ENCODE peak calls at places on chromosome 10, in five cellular contexts. U is EH, A is non-pigmented ciliary epithelial cell, O is EL, L is thyroid gland. E is an unnamed sample.

GRCh38 chr10:118958984-118959916 is 70.3 kb upstream of the NANOS1 start:
- DNase-seq in U (peak), A (no peak), L (peak), O (peak), E (peak)

GRCh38 chr10:124221356-124222297 is 128.2 kb upstream of the CHST15 start:
- DNase-seq in U (peak), L (no peak), O (peak), A (no peak), E (peak)

GRCh38 chr10:13528875-13529713 is at the start of gene BEND7:
- DNase-seq in O (peak), U (peak), A (no peak), L (peak), E (no peak)

GRCh38 chr10:101046332-101047238 is 15.2 kb upstream of the KAZALD1 start:
- DNase-seq in O (peak), A (no peak), L (no peak), U (peak), E (no peak)

GRCh38 chr10:13882112-13882711 is 295.4 kb downstream of the PRPF18 start:
- DNase-seq in A (peak), L (no peak), O (peak), U (peak), E (no peak)

GRCh38 chr10:7891634-7892033 is 73.3 kb downstream of the TAF3 start:
- DNase-seq in A (no peak), O (peak), U (peak), L (no peak), E (no peak)

GRCh38 chr10:34145751-34146150 is 669.3 kb downstream of the PARD3 start:
- DNase-seq in U (peak), O (peak), A (no peak), L (no peak), E (no peak)

GRCh38 chr10:62972103-62972502 is 155.9 kb upstream of the EGR2 start:
- DNase-seq in U (peak), O (no peak), L (no peak), A (no peak), E (no peak)

GRCh38 chr10:36109399-36110023 is 467.4 kb upstream of the FZD8 start:
- DNase-seq in L (no peak), U (no peak), A (no peak), O (no peak), E (no peak)

GRCh38 chr10:11521860-11522259 is 89.6 kb downstream of the USP6NL start:
- DNase-seq in A (no peak), L (no peak), U (peak), O (no peak), E (no peak)

GRCh38 chr10:88256013-88256680 is 327.0 kb downstream of the RNLS start:
- DNase-seq in O (no peak), A (no peak), U (peak), L (peak), E (no peak)

GRCh38 chr10:48655426-48656240 is 29.0 kb upstream of the WDFY4 start:
- DNase-seq in A (no peak), U (peak), O (peak), L (peak), E (no peak)

GRCh38 chr10:66627156-66627555 is 298.7 kb upstream of the LRRTM3 start:
- DNase-seq in A (no peak), O (peak), L (no peak), U (peak), E (no peak)

GRCh38 chr10:119421887-119422684 is 120.4 kb downstream of the RGS10 start:
- DNase-seq in L (no peak), A (no peak), U (peak), O (peak), E (no peak)

GRCh38 chr10:35453855-35454532 is 117.7 kb downstream of the CCNY start:
- DNase-seq in A (peak), L (no peak), U (peak), O (peak), E (no peak)

GRCh38 chr10:126380352-126381076 is 7.8 kb downstream of the ADAM12 start:
- DNase-seq in L (no peak), O (no peak), U (peak), A (no peak), E (no peak)

GRCh38 chr10:63431962-63432797 is 33.6 kb downstream of the JMJD1C start:
- DNase-seq in L (no peak), U (peak), O (peak), A (no peak), E (no peak)

GRCh38 chr10:79475877-79476276 is 30.5 kb upstream of the ZCCHC24 start:
- DNase-seq in O (no peak), U (no peak), L (no peak), A (no peak), E (no peak)

GRCh38 chr10:48648172-48648942 is 36.3 kb upstream of the WDFY4 start:
- DNase-seq in U (no peak), O (no peak), A (no peak), L (no peak), E (no peak)

GRCh38 chr10:106708521-106708920 is 456.0 kb downstream of the SORCS1 start:
- DNase-seq in A (no peak), U (no peak), L (no peak), O (no peak), E (no peak)

GRCh38 chr10:97813311-97813710 is 36.3 kb upstream of the GOLGA7B start:
- DNase-seq in A (no peak), L (no peak), U (no peak), O (no peak), E (no peak)

GRCh38 chr10:47112612-47113011 is 187.4 kb upstream of the GDF10 start:
- DNase-seq in L (no peak), U (no peak), O (no peak), A (no peak), E (no peak)

GRCh38 chr10:129914153-129914855 is 49.8 kb downstream of the EBF3 start:
- DNase-seq in L (no peak), O (no peak), U (no peak), A (no peak), E (peak)

GRCh38 chr10:19498348-19499290 is 317.6 kb upstream of the PLXDC2 start:
- DNase-seq in A (no peak), O (no peak), U (no peak), L (no peak), E (no peak)

E was measured in mesenteric fat pad.